ENCODE peak calls at places on chromosomes 2 and 18, in five cellular contexts. X is spleen, L is kidney, F is fibroblast of lung, Y is hepatocyte. I is an unnamed sample.

GRCh38 chr2:58042486-58042970 is 4.1 kb upstream of the VRK2 start:
- DNase-seq in X (no peak), L (no peak), F (peak), Y (peak), I (no peak)

GRCh38 chr2:19545507-19545906 is 187.1 kb upstream of the OSR1 start:
- DNase-seq in X (no peak), L (no peak), F (no peak), Y (no peak), I (no peak)

GRCh38 chr2:113131343-113131933 is 4.0 kb downstream of the IL1RN start:
- DNase-seq in X (no peak), L (no peak), F (no peak), Y (no peak), I (no peak)

GRCh38 chr2:175837046-175837445 is 165.0 kb downstream of the LNPK start:
- DNase-seq in X (no peak), L (no peak), F (peak), Y (peak), I (no peak)

GRCh38 chr2:44778671-44779476 is 162.6 kb upstream of the SIX3 start:
- DNase-seq in X (peak), L (no peak), F (no peak), Y (no peak), I (no peak)

GRCh38 chr18:66819235-66819634 is 215.3 kb upstream of the CDH19 start:
- DNase-seq in X (no peak), L (no peak), F (no peak), Y (no peak), I (no peak)

GRCh38 chr2:200127852-200128251 is 172.5 kb downstream of the MAIP1 start:
- DNase-seq in X (no peak), L (no peak), F (peak), Y (peak), I (no peak)

GRCh38 chr2:113357071-113357470 is 78.3 kb upstream of the PAX8 start:
- DNase-seq in X (no peak), L (no peak), F (no peak), Y (no peak), I (no peak)

GRCh38 chr2:98822301-98823164 is 91.6 kb upstream of the MGAT4A start:
- DNase-seq in X (peak), L (peak), F (no peak), Y (peak), I (peak)

GRCh38 chr2:192277494-192278109 is 82.9 kb upstream of the TMEFF2 start:
- DNase-seq in X (no peak), L (no peak), F (no peak), Y (no peak), I (no peak)

GRCh38 chr2:173785813-173786212 is 179.4 kb downstream of the SP3 start:
- DNase-seq in X (no peak), L (no peak), F (no peak), Y (no peak), I (no peak)

GRCh38 chr2:69143726-69144360 is 130.9 kb downstream of the ANTXR1 start:
- DNase-seq in X (no peak), L (no peak), F (peak), Y (no peak), I (no peak)

GRCh38 chr2:88212251-88212790 is 42.2 kb downstream of the THNSL2 start:
- DNase-seq in X (no peak), L (no peak), F (no peak), Y (no peak), I (no peak)

GRCh38 chr2:134392689-134393476 is 139.0 kb downstream of the MGAT5 start:
- DNase-seq in X (no peak), L (no peak), F (peak), Y (no peak), I (no peak)

GRCh38 chr2:191262436-191262835 is 17.2 kb downstream of the MYO1B start:
- DNase-seq in X (no peak), L (no peak), F (no peak), Y (no peak), I (no peak)

GRCh38 chr2:140085674-140086073 is 1305.5 kb upstream of the NXPH2 start:
- DNase-seq in X (no peak), L (no peak), F (no peak), Y (no peak), I (no peak)
- TF ChIP-seq CTCF in X (no peak), L (peak), F (no peak), Y (peak), I (no peak)

GRCh38 chr2:163778045-163778753 is 42.4 kb upstream of the FIGN start:
- DNase-seq in X (no peak), L (peak), F (peak), Y (peak), I (no peak)
- TF ChIP-seq CTCF in X (no peak), L (no peak), F (no peak), Y (no peak), I (no peak)

DNA sequence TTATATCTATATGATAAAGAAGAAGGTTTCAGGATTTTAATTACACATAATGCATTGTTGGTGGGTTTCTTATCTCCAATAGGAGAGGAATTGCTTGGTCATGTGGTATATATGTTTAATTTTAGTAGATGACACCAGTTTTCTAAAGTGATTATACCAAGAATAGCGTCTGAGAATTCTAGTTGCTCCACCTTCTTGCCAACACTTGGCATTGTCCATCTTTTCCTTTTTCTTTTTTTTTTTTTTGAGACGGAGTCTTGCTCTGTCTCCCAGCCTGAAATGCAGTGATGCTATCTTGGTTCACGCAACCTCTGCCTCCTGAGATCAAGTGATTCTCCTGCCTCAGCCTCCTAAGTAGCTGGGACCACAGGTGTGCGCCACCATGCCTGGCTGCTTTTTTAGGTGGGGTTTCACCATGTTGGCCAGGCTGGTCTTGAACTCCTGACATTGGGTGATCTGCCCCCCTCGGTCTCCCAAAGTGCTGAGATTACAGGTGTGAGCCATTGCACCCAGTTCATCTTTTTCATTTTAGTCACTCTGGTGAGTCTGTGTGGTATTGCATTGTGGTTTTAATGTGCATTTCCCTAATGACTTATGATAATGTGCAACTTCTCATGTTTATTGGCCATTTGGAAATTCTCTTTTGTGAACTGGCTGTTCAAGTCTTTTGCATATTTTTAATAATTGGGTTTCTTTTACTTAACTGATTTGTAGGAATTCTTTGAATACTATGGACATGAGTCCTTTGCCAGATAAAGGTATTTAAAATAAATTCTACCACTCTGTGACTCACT is 37.3 kb upstream of the ZNF512 start:
- DNase-seq in X (no peak), L (no peak), F (peak), Y (no peak), I (no peak)
- TF ChIP-seq CTCF in X (no peak), L (no peak), F (no peak), Y (no peak), I (no peak)

GRCh38 chr2:3594493-3595281 is at the start of gene COLEC11:
- DNase-seq in X (peak), L (peak), F (peak), Y (peak), I (no peak)
- TF ChIP-seq CTCF in X (peak), L (peak), F (no peak), Y (peak), I (no peak)

GRCh38 chr2:43521568-43521967 is 74.3 kb downstream of the THADA start:
- DNase-seq in X (no peak), L (no peak), F (no peak), Y (no peak), I (no peak)

GRCh38 chr2:43526994-43527393 is 68.8 kb downstream of the THADA start:
- DNase-seq in X (no peak), L (no peak), F (no peak), Y (no peak), I (no peak)

GRCh38 chr2:43522177-43522576 is 73.7 kb downstream of the THADA start:
- DNase-seq in X (no peak), L (no peak), F (no peak), Y (no peak), I (no peak)

GRCh38 chr2:43525506-43525905 is 70.3 kb downstream of the THADA start:
- DNase-seq in X (no peak), L (no peak), F (no peak), Y (no peak), I (no peak)

GRCh38 chr2:43524180-43524965 is 71.5 kb downstream of the THADA start:
- DNase-seq in X (no peak), L (no peak), F (peak), Y (peak), I (no peak)
- TF ChIP-seq CTCF in X (peak), L (peak), F (peak), Y (peak), I (peak)

GRCh38 chr2:207236156-207236935 is 70.6 kb upstream of the KLF7 start:
- DNase-seq in X (no peak), L (no peak), F (no peak), Y (no peak), I (no peak)
- TF ChIP-seq CTCF in X (no peak), L (no peak), F (no peak), Y (no peak), I (no peak)

DNA sequence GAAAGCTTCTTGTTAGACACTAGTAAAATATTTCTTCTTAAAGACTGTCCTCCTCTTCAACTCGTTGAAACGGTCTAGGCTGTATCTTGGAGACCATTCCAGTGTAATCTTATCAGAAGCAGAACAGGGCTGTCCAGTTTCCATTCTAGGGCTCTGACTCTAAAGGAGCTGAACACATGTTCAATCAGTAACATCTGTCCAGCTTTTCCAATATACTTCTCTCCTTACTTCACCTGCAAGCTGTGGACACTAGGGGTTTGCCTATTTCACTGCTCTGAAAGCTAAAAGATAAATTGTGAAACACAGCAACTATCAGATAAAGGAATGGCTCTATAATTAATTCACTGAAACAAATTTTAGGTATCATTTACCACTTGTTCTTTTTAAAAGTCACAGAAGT is 73.8 kb downstream of the ZNF385B start:
- DNase-seq in X (no peak), L (no peak), F (no peak), Y (no peak), I (no peak)
- TF ChIP-seq CTCF in X (no peak), L (no peak), F (no peak), Y (no peak), I (no peak)

DNA sequence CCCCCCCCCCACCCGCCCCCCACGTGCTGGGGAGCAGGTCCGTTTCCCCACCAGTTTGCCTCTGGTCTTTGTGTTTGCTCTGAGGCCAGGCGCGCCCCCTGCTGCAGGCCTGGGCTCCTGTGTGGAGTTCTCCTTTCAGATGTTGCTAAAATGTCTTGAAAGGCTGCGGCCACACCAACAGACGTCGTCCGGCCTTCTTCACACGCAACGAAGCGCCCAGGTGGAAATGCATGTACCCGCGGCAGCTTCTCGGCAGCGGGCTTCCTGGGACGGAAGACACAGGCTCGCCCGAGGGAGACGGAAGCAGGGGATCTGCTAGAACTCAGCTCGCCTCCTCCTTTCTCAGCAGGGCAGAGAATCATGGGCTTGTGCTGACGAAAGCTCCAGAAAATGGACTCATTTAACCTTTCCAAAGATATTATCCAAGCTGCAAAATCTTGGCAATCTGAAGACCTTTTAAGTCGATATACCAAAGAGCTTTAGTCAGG is 125.3 kb upstream of the ZNF516 start:
- DNase-seq in X (peak), L (peak), F (peak), Y (peak), I (peak)
- TF ChIP-seq CTCF in X (peak), L (peak), F (peak), Y (peak), I (peak)